ENCODE peak calls at places on chromosomes 16 and 17, in nine cellular contexts. W, Q, J, K, N, S, A, R and X are unnamed samples. For H3K9me2, the result is how much of the 10 kb centered on the place peaks cover.

GRCh38 chr17:6474906-6475305 is 30.7 kb downstream of the PIMREG start:
- DNase-seq in W (no peak), J (peak), R (no peak), K (no peak), A (no peak), S (no peak), Q (no peak), N (no peak), X (no peak)

GRCh38 chr17:68539536-68540469 is 27.6 kb downstream of the PRKAR1A start:
- DNase-seq in N (peak), R (peak), A (peak), S (peak), K (no peak), J (peak), W (peak), Q (no peak), X (no peak)

GRCh38 chr17:1032391-1032790 is 35.5 kb downstream of the TIMM22 start:
- DNase-seq in W (no peak), K (no peak), J (no peak), Q (no peak), R (no peak), S (no peak), N (no peak), A (no peak), X (no peak)

GRCh38 chr17:78314683-78315354 is 45.1 kb downstream of the SOCS3 start:
- DNase-seq in A (no peak), R (no peak), J (no peak), K (no peak), W (peak), N (peak), S (no peak), Q (no peak), X (peak)

GRCh38 chr17:60562421-60562820 is 36.4 kb upstream of the APPBP2 start:
- DNase-seq in A (no peak), N (no peak), Q (no peak), R (no peak), S (no peak), K (no peak), J (no peak), W (no peak), X (no peak)

GRCh38 chr16:77763994-77764393 is 24.4 kb upstream of the VAT1L start:
- DNase-seq in N (no peak), S (no peak), W (no peak), J (no peak), A (no peak), K (no peak), Q (no peak), R (no peak), X (no peak)

GRCh38 chr16:68005786-68006286 is 6.6 kb upstream of the DPEP2 start:
- DNase-seq in R (no peak), W (peak), S (no peak), K (no peak), J (no peak), Q (peak), N (peak), A (peak), X (no peak)

GRCh38 chr17:4357030-4357635 is 9.3 kb downstream of the UBE2G1 start:
- DNase-seq in Q (no peak), W (peak), N (no peak), S (no peak), A (no peak), J (no peak), R (no peak), K (no peak), X (no peak)

GRCh38 chr17:17349724-17350106 is 46.5 kb downstream of the NT5M start:
- DNase-seq in W (no peak), R (no peak), A (no peak), Q (no peak), N (no peak), K (no peak), J (no peak), S (no peak), X (no peak)

GRCh38 chr16:3980311-3981111 is 100.0 kb upstream of the CREBBP start:
- DNase-seq in K (no peak), W (no peak), R (peak), N (no peak), S (peak), Q (peak), J (peak), A (no peak), X (peak)

GRCh38 chr16:29912087-29912486 is 11.8 kb downstream of the ASPHD1 start:
- DNase-seq in K (no peak), S (no peak), N (peak), J (no peak), A (no peak), R (no peak), W (no peak), Q (no peak), X (no peak)

GRCh38 chr17:73863761-73864535 is 219.7 kb upstream of the SDK2 start:
- DNase-seq in S (no peak), W (no peak), K (no peak), A (no peak), N (no peak), Q (no peak), J (no peak), R (no peak), X (peak)

GRCh38 chr17:2965621-2966275 is 97.7 kb downstream of the OR1D5 start:
- DNase-seq in K (peak), W (no peak), R (peak), A (no peak), S (peak), J (peak), N (no peak), Q (peak), X (peak)

GRCh38 chr17:60757437-60757836 is 79.8 kb downstream of the BCAS3 start:
- DNase-seq in Q (no peak), A (no peak), W (no peak), S (no peak), N (no peak), K (no peak), J (no peak), R (no peak), X (no peak)

GRCh38 chr16:11587643-11588247 is 1.0 kb upstream of the LITAF start:
- DNase-seq in N (peak), Q (no peak), R (no peak), A (no peak), W (no peak), S (no peak), J (no peak), K (no peak), X (peak)

GRCh38 chr17:34616148-34616547 is 36.8 kb downstream of the TMEM132E start:
- DNase-seq in A (no peak), Q (no peak), W (no peak), J (peak), S (no peak), K (no peak), R (no peak), N (peak), X (peak)

GRCh38 chr16:52993179-52993578 is 59.5 kb downstream of the CHD9NB start:
- DNase-seq in N (peak), S (no peak), K (no peak), W (no peak), J (no peak), R (no peak), Q (no peak), A (no peak), X (no peak)

GRCh38 chr16:28040039-28040438 is 23.5 kb downstream of the GSG1L start:
- DNase-seq in N (peak), Q (no peak), S (no peak), R (no peak), K (no peak), J (no peak), W (no peak), A (no peak), X (no peak)

GRCh38 chr16:74625500-74626350 is 18.8 kb upstream of the GLG1 start:
- DNase-seq in J (no peak), N (no peak), A (no peak), K (no peak), R (no peak), Q (no peak), S (no peak), W (no peak), X (no peak)

GRCh38 chr17:56908061-56908542 is 5.7 kb downstream of the TRIM25 start:
- DNase-seq in N (no peak), W (peak), R (peak), S (no peak), A (peak), J (no peak), K (no peak), Q (no peak), X (no peak)

GRCh38 chr16:81473969-81474959 is 29.7 kb downstream of the CMIP start:
- DNase-seq in K (no peak), A (no peak), S (no peak), R (no peak), N (no peak), J (no peak), Q (no peak), W (no peak), X (no peak)
- H3K9me2 ChIP-seq in K (under half), A (under half), S (under half), R (under half), N (under half), J (under half), Q (under half), W (under half), X (under half)

DNA sequence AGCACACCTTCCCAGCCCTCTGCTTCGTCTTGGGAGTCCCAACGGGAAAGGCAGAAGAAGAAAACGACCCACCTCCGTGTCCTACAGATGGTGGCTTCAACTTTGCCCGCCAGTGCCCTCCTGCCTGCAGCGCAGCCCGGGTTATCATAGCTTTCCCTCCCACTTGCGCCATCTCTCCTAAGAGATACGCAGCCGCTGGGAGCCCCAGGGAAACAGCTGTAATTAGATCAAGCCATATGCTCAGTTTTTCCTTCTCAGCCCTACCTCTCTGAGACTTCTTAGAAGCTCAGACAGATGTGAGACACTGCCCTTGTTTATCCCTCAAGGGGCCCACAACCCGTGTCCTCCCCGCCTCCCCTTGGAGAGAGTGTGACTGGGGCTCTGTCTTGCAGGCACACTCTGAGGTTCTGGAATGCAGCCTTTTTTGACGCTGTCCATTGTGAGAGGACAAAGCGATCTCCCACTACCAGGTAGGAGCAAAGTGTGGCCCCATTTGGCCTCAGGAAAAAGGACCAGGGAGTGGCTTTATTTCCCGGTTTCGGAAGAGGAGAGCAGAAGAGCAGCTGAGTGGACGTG is 31.3 kb downstream of the CIBAR2 start:
- DNase-seq in K (no peak), W (no peak), A (no peak), J (no peak), S (no peak), N (peak), R (no peak), Q (no peak), X (no peak)
- H3K9me2 ChIP-seq in K (under half), W (under half), A (under half), J (under half), S (under half), N (under half), R (under half), Q (under half), X (under half)

GRCh38 chr17:55830699-55831098 is 79.8 kb downstream of the PCTP start:
- DNase-seq in Q (no peak), R (no peak), S (no peak), A (no peak), W (no peak), J (no peak), N (no peak), K (no peak), X (peak)
- H3K9me2 ChIP-seq in Q (under half), R (under half), S (under half), A (under half), W (under half), J (under half), N (under half), K (under half), X (under half)

GRCh38 chr16:79082955-79083354 is 517.6 kb downstream of the MAF start:
- DNase-seq in A (no peak), R (no peak), W (no peak), S (no peak), J (no peak), Q (no peak), N (no peak), K (no peak), X (no peak)
- H3K9me2 ChIP-seq in A (under half), R (under half), W (under half), S (under half), J (under half), Q (under half), N (under half), K (under half), X (under half)

GRCh38 chr16:23917621-23918020 is 81.8 kb downstream of the PRKCB start:
- DNase-seq in Q (no peak), S (no peak), J (no peak), N (no peak), R (no peak), K (no peak), A (no peak), W (no peak), X (no peak)
- H3K9me2 ChIP-seq in Q (under half), S (under half), J (under half), N (under half), R (under half), K (under half), A (under half), W (under half), X (under half)

GRCh38 chr16:79977974-79978836 is 377.7 kb upstream of the MAF start:
- DNase-seq in R (no peak), W (no peak), S (no peak), J (no peak), A (no peak), Q (no peak), K (no peak), N (no peak), X (no peak)

GRCh38 chr16:79981814-79982213 is 381.3 kb upstream of the MAF start:
- DNase-seq in Q (no peak), K (no peak), N (no peak), S (no peak), J (no peak), R (no peak), A (no peak), W (no peak), X (no peak)

GRCh38 chr16:79982356-79982755 is 381.8 kb upstream of the MAF start:
- DNase-seq in J (no peak), K (no peak), N (no peak), A (no peak), W (no peak), S (no peak), R (no peak), Q (no peak), X (no peak)

GRCh38 chr16:79982862-79983261 is 382.3 kb upstream of the MAF start:
- DNase-seq in A (no peak), K (no peak), J (no peak), S (no peak), R (no peak), W (no peak), Q (no peak), N (no peak), X (no peak)

GRCh38 chr16:79980650-79981521 is 380.3 kb upstream of the MAF start:
- DNase-seq in Q (no peak), R (no peak), S (no peak), J (no peak), A (no peak), K (no peak), N (peak), W (no peak), X (no peak)
- H3K9me2 ChIP-seq in Q (under half), R (under half), S (under half), J (under half), A (under half), K (under half), N (under half), W (under half), X (under half)

GRCh38 chr16:86578056-86578455 is 293 bp upstream of the FOXL1 start:
- DNase-seq in J (peak), W (no peak), A (no peak), R (no peak), K (no peak), Q (no peak), N (no peak), S (peak), X (no peak)
- H3K9me2 ChIP-seq in J (under half), W (under half), A (under half), R (under half), K (under half), Q (under half), N (under half), S (under half), X (under half)

GRCh38 chr17:64331366-64331765 is 59.3 kb downstream of the PECAM1 start:
- DNase-seq in Q (no peak), K (no peak), N (no peak), S (no peak), R (no peak), A (no peak), J (no peak), W (no peak), X (no peak)

GRCh38 chr17:64327201-64327930 is 63.3 kb downstream of the PECAM1 start:
- DNase-seq in Q (no peak), N (no peak), R (peak), K (no peak), J (no peak), A (no peak), W (no peak), S (peak), X (no peak)

GRCh38 chr17:64328036-64328874 is 62.4 kb downstream of the PECAM1 start:
- DNase-seq in J (no peak), N (no peak), K (no peak), R (no peak), W (no peak), A (no peak), Q (no peak), S (no peak), X (no peak)

GRCh38 chr17:64328875-64329405 is 61.7 kb downstream of the PECAM1 start:
- DNase-seq in J (no peak), R (no peak), N (no peak), S (no peak), W (no peak), Q (no peak), K (no peak), A (no peak), X (no peak)

GRCh38 chr17:64329571-64329970 is 61.1 kb downstream of the PECAM1 start:
- DNase-seq in J (no peak), A (no peak), W (no peak), S (no peak), N (no peak), K (no peak), Q (peak), R (peak), X (no peak)
- H3K9me2 ChIP-seq in J (under half), A (under half), W (under half), S (under half), N (under half), K (under half), Q (under half), R (under half), X (under half)